ENCODE peak calls at places on chromosomes 2 and 18, in four cellular contexts. P, W, X and D are unnamed samples.

GRCh38 chr2:201244829-201245228 is 15.5 kb upstream of the CASP8 start:
- DNase-seq in P (no peak), X (no peak), W (no peak), D (no peak)

GRCh38 chr2:129152514-129152913 is 827.0 kb upstream of the RAB6C start:
- DNase-seq in P (no peak), W (no peak), X (no peak), D (no peak)

GRCh38 chr18:61852496-61852895 is 40.3 kb downstream of the RNF152 start:
- DNase-seq in X (no peak), W (no peak), P (no peak), D (no peak)

GRCh38 chr18:74082476-74083070 is 65.1 kb downstream of the FBXO15 start:
- DNase-seq in P (peak), X (peak), W (no peak), D (peak)

GRCh38 chr2:183541766-183542165 is 417.5 kb downstream of the NUP35 start:
- DNase-seq in X (no peak), W (no peak), P (no peak), D (peak)

GRCh38 chr2:181892795-181893435 is 1.4 kb downstream of the ITPRID2 start:
- DNase-seq in P (peak), W (no peak), X (peak), D (peak)

GRCh38 chr2:58698610-58699009 is 457.5 kb upstream of the FANCL start:
- DNase-seq in P (no peak), X (no peak), W (no peak), D (no peak)

GRCh38 chr2:237324446-237325236 is 89.3 kb downstream of the COL6A3 start:
- DNase-seq in P (no peak), X (peak), W (peak), D (peak)

GRCh38 chr2:80238692-80239469 is 65.7 kb downstream of the LRRTM1 start:
- DNase-seq in P (peak), W (no peak), X (peak), D (peak)

GRCh38 chr2:148752977-148753376 is 108.4 kb downstream of the EPC2 start:
- DNase-seq in W (no peak), P (no peak), X (no peak), D (no peak)

GRCh38 chr18:44795241-44795640 is 114.6 kb downstream of the SETBP1 start:
- DNase-seq in X (no peak), P (no peak), W (no peak), D (no peak)

GRCh38 chr2:8819194-8819593 is 18.2 kb downstream of the KIDINS220 start:
- DNase-seq in P (no peak), X (peak), W (no peak), D (peak)

GRCh38 chr2:190382851-190383250 is 25.3 kb upstream of the MFSD6 start:
- DNase-seq in X (peak), P (peak), W (peak), D (peak)

DNA sequence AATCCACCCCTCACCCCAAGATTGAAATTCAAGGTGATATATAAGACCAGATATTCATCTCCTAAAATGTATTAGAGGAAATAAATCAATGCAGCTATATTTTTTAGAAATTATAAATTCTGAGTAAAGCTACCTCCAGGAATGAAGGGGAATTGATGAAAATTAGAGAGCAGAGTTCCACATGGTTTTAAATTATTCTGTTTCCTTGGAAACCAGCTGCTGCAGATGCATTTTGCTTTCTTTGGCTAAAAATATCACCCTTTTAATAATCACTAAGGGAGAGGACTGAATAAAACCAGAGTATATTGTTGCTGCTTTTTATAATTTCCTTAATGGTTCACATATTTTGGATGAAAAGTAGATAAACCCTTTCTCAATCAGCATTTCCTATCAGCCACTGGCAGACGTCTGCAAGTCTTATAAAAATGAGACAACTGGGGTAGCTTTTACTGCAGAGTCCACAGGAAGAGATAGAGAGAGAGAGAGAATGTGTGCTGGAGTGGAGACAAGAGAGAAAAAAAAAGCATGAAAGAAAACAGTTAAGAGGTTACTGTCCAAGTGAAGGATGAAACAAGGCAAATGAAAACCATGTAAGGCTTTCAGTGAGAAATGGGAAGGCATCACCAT is 2.0 kb downstream of the CSRNP3 start:
- DNase-seq in X (no peak), P (no peak), W (no peak), D (no peak)
- H3K4me3 ChIP-seq in X (no peak), P (no peak), W (no peak), D (no peak)

GRCh38 chr2:39772086-39772811 is 6.8 kb downstream of the THUMPD2 start:
- DNase-seq in W (no peak), P (no peak), X (peak), D (peak)
- TF ChIP-seq CTCF in W (no peak), P (no peak), X (no peak), D (no peak)

GRCh38 chr2:54723300-54724149 is at the start of gene EML6:
- DNase-seq in W (peak), X (peak), P (peak), D (peak)

GRCh38 chr2:54726431-54726830 is 3.0 kb downstream of the EML6 start:
- DNase-seq in P (no peak), X (no peak), W (no peak), D (no peak)

GRCh38 chr2:54725343-54726099 is 2.1 kb downstream of the EML6 start:
- DNase-seq in P (no peak), W (no peak), X (no peak), D (no peak)

GRCh38 chr2:54724150-54724559 is 693 bp downstream of the EML6 start:
- DNase-seq in P (no peak), W (no peak), X (no peak), D (no peak)

GRCh38 chr2:54724560-54725342 is 1.3 kb downstream of the EML6 start:
- DNase-seq in W (peak), P (peak), X (no peak), D (no peak)
- H3K4me3 ChIP-seq in W (no peak), P (peak), X (peak), D (peak)

GRCh38 chr18:10194592-10194991 is 259.8 kb upstream of the APCDD1 start:
- DNase-seq in W (no peak), X (no peak), P (no peak), D (peak)
- TF ChIP-seq CTCF in W (no peak), X (no peak), P (no peak), D (no peak)

DNA sequence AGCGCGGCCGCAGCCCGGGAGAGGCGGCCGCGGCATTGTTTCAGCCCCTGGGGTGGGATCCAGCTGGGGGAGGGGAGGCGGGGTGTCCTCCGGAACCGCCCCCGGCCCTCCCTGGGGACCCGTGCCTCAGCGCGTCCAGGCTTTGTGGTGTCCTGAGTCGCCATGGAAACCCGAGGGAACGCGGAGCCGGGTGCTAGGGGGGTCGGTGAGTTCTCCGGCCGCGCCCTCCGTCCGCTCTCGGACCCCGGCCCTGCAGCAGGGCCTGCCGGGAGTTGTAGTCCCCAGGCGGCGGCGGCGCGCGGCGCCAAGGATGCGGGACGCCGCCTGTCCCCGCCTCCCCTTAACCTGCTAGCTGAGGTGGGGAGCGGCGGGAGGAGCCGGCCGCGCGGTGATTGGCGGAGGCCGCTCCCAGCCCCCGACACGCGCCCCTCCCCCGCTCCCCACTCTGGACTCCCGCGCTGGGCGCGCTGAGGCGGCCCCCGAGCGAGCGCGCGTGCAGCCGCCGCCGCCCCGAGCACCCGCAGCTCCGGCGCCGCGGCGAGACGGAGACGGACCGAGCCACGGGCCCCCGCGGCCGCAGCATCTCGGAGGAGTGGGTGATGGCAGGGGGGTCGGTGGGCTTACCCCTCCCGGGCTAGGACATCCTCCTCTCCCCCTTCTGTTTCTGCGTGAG is at the start of gene DPYSL5:
- DNase-seq in X (no peak), W (no peak), P (peak), D (no peak)
- H3K4me3 ChIP-seq in X (no peak), W (no peak), P (peak), D (no peak)

GRCh38 chr2:185668710-185669109 is 69.9 kb upstream of the FSIP2 start:
- DNase-seq in W (no peak), X (no peak), P (no peak), D (no peak)
- TF ChIP-seq CTCF in W (no peak), X (no peak), P (no peak), D (no peak)

GRCh38 chr18:36833120-36833519 is 4.2 kb downstream of the KIAA1328 start:
- DNase-seq in P (no peak), W (no peak), X (no peak), D (no peak)

GRCh38 chr18:36828630-36829361 is at the start of the genes KIAA1328 and TPGS2:
- DNase-seq in W (peak), X (peak), P (peak), D (peak)

GRCh38 chr18:36830141-36830495 is 1.2 kb downstream of the KIAA1328 start:
- DNase-seq in X (no peak), W (no peak), P (no peak), D (no peak)

GRCh38 chr18:36829362-36830140 is 624 bp downstream of the KIAA1328 start:
- DNase-seq in P (no peak), X (peak), W (no peak), D (peak)

DNA sequence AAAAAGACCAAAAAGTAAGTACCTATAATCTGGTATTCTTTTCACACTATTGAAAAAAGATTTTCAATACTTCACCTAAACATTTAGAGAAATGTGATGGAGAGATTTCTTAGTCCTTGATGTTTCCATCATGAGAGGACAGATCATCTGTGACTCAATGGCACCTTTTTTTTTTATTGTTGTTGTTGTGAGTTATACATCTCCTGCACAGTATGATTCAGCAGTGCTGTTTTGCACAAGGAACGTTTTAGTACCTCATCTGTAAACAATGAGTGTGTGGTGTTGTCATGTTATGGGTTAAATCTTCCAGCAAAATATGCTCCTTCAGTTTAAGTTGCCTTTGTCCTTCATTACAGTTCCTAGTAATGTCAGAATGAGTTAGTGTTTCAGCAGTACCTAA is 2.2 kb downstream of the KIAA1328 start:
- DNase-seq in W (no peak), X (peak), P (no peak), D (peak)
- H3K4me3 ChIP-seq in W (no peak), X (no peak), P (no peak), D (no peak)